ENCODE peak calls at places on chromosomes 11 and 22, in nine cellular contexts. V is uterus; C is endothelial cell; E is lower lobe of right lung; H is left ventricle myocardium inferior; M is fibroblast of pulmonary artery; T is MCF 10A; S is K562; U is CD4-positive, alpha-beta T cell. Y is an unnamed sample.
A peak's percentile ranks its signal among the peaks of the same experiment; 100 is the strongest.

GRCh38 chr11:16785520-16786128 is 47.2 kb downstream of the C11orf58 start:
- DNase-seq in V (peak; percentile 47), C (peak; percentile 74), E (peak; percentile 65), H (peak; percentile 61), M (peak; percentile 83), T (peak; percentile 72), S (peak; percentile 75), U (peak; percentile 29), Y (peak; percentile 67)

GRCh38 chr11:46918087-46918751 is at the start of gene LRP4:
- DNase-seq in V (peak; percentile 37), C (peak; percentile 72), E (no peak), H (peak; percentile 69), M (no peak), T (no peak), S (peak; percentile 92), U (no peak), Y (no peak)

GRCh38 chr11:58963551-58964075 is 24.3 kb downstream of the GLYATL1 start:
- DNase-seq in V (no peak), C (no peak), E (peak; percentile 45), H (no peak), M (peak; percentile 74), T (no peak), S (no peak), U (no peak), Y (no peak)

GRCh38 chr11:32204751-32205150 is 113.9 kb downstream of the RCN1 start:
- DNase-seq in V (no peak), C (no peak), E (no peak), H (no peak), M (no peak), T (no peak), S (no peak), U (no peak), Y (no peak)

GRCh38 chr11:59551651-59552521 is 40.5 kb downstream of the OR4D9 start:
- DNase-seq in V (peak; percentile 68), C (peak; percentile 39), E (no peak), H (no peak), M (peak; percentile 90), T (peak; percentile 80), S (no peak), U (no peak), Y (no peak)

GRCh38 chr11:12499071-12499470 is 121.7 kb downstream of the PARVA start:
- DNase-seq in V (no peak), C (no peak), E (no peak), H (no peak), M (no peak), T (no peak), S (no peak), U (no peak), Y (no peak)

GRCh38 chr11:64694821-64695365 is 28.1 kb downstream of the NRXN2 start:
- DNase-seq in V (no peak), C (peak; percentile 31), E (no peak), H (no peak), M (no peak), T (no peak), S (no peak), U (no peak), Y (no peak)

GRCh38 chr11:70220920-70221319 is 17.8 kb downstream of the FADD start:
- DNase-seq in V (no peak), C (no peak), E (no peak), H (no peak), M (peak; percentile 36), T (no peak), S (no peak), U (no peak), Y (no peak)

GRCh38 chr11:65060913-65061408 is 2.6 kb upstream of the NAALADL1 start:
- DNase-seq in V (no peak), C (peak; percentile 41), E (no peak), H (no peak), M (peak; percentile 45), T (peak; percentile 34), S (no peak), U (no peak), Y (no peak)

GRCh38 chr11:36108812-36109498 is 165.1 kb downstream of the LDLRAD3 start:
- DNase-seq in V (no peak), C (no peak), E (no peak), H (no peak), M (peak; percentile 28), T (no peak), S (no peak), U (no peak), Y (no peak)

GRCh38 chr11:36114095-36114494 is 170.2 kb downstream of the LDLRAD3 start:
- DNase-seq in V (no peak), C (no peak), E (no peak), H (no peak), M (no peak), T (no peak), S (no peak), U (no peak), Y (no peak)

GRCh38 chr11:36109850-36110606 is 166.2 kb downstream of the LDLRAD3 start:
- DNase-seq in V (no peak), C (no peak), E (no peak), H (no peak), M (peak; percentile 38), T (no peak), S (no peak), U (no peak), Y (no peak)

GRCh38 chr11:36109499-36109849 is 165.6 kb downstream of the LDLRAD3 start:
- DNase-seq in V (no peak), C (no peak), E (no peak), H (no peak), M (no peak), T (no peak), S (no peak), U (no peak), Y (no peak)

DNA sequence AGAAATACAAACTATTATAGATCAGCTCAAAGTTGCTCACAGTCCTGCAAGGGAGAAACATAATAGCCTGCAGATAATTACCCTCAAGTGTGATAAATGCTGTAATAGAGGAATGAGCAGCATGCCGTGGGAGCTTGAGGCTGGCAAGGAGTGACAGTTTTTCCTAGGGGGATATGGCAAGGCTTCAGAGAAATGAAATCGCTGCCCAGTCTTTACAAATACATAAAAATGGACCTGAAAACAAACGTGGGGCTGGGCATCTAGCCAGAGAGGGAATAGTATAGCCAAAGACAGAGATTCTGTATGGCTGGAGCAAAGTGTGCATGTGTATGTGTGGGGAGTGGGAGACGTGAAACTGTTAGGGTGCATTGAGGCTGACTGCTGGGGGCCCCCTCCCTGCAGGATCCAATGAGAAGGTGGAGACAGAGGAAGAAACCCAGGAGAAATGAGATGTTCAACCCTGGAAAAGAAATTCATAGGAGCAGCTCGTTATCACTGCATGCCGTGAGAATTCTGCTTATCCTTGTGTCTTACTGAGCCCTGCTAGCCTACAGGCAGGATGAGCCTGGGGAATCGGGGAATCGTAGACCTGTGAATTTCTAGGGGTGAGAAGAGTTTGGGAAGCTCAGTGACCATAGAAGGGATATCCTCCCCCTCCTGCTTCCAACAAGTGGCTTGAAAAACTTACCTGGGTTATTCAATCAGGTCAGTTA is 167.0 kb downstream of the LDLRAD3 start:
- DNase-seq in V (no peak), C (no peak), E (no peak), H (no peak), M (no peak), T (no peak), S (no peak), U (no peak), Y (no peak)
- TF ChIP-seq CTCF in V (no peak), C (no peak), E (no peak), H (no peak), M (no peak), T (no peak), S (no peak), U (no peak), Y (no peak)

DNA sequence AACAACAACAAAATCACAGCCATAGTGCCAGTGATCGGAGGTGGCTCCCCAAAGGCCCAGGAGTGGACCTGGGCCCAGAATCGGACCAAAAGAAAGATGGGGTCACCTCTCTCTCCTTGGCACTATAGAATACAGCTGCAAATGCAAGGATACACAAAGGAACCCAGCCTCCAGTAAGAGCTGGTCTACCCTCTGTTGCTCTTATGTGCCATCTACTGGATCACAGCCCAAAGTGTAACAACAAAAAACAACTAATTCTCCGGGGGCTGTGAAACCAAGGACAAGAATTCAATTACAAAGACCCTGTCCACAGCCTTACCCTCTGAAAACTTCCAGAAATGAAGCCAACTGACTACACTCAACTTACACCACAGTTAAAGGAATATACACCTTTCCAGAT is 21.6 kb downstream of the OR8G5 start:
- DNase-seq in V (no peak), C (no peak), E (no peak), H (no peak), M (peak; percentile 16), T (peak; percentile 12), S (no peak), U (no peak), Y (no peak)
- TF ChIP-seq CTCF in V (no peak), C (no peak), E (no peak), H (no peak), M (peak; percentile 6), T (no peak), S (no peak), U (no peak), Y (no peak)

DNA sequence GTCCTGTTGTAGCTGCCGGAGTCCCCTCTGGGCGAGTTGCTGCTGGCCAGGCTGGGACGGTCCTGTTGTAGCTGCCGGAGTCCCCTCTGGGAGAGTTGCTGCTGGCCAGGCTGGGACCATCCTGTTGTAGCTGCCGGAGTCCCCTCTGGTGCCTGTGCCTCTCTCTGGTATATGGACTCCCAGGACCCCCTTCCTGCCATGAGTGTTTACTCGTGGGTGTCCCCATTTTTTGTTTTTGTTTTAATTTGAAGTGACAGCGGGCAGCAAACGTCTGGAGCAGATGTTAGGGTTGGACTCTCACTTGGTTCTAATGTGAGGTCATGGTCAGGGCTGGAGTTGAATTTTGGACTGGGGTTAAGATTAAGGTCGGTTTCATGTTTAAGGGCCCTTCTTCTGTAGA is 14.2 kb downstream of the SHANK3 start:
- DNase-seq in V (no peak), C (no peak), E (no peak), H (no peak), M (no peak), T (no peak), S (no peak), U (no peak), Y (no peak)
- TF ChIP-seq CTCF in V (no peak), C (no peak), E (no peak), H (no peak), M (no peak), T (no peak), S (no peak), U (no peak), Y (no peak)

GRCh38 chr22:39493759-39494158 is 8.3 kb upstream of the MIEF1 start:
- DNase-seq in V (no peak), C (no peak), E (peak; percentile 5), H (no peak), M (peak; percentile 51), T (no peak), S (no peak), U (no peak), Y (no peak)

GRCh38 chr22:39494471-39495120 is 7.5 kb upstream of the MIEF1 start:
- DNase-seq in V (no peak), C (no peak), E (peak; percentile 54), H (no peak), M (no peak), T (no peak), S (no peak), U (no peak), Y (peak; percentile 90)

GRCh38 chr22:39498368-39498767 is 3.7 kb upstream of the MIEF1 start:
- DNase-seq in V (peak; percentile 52), C (no peak), E (peak; percentile 10), H (peak; percentile 70), M (no peak), T (no peak), S (no peak), U (no peak), Y (no peak)

GRCh38 chr22:39498802-39499201 is 3.3 kb upstream of the MIEF1 start:
- DNase-seq in V (no peak), C (no peak), E (peak; percentile 3), H (no peak), M (no peak), T (no peak), S (no peak), U (no peak), Y (no peak)

GRCh38 chr22:39496131-39496838 is 5.8 kb upstream of the MIEF1 start:
- DNase-seq in V (peak; percentile 54), C (peak; percentile 76), E (peak; percentile 83), H (peak; percentile 77), M (peak; percentile 75), T (peak; percentile 58), S (peak; percentile 45), U (peak; percentile 39), Y (peak; percentile 74)
- TF ChIP-seq CTCF in V (peak; percentile 57), C (peak; percentile 70), E (peak; percentile 90), H (peak; percentile 90), M (peak; percentile 88), T (peak; percentile 61), S (peak; percentile 84), U (peak; percentile 72), Y (peak; percentile 88)